ENCODE peak calls at places on chromosomes 13 and 19, in five cellular contexts. U, O, J, A and R are unnamed samples.

GRCh38 chr13:27381601-27382000 is 42.8 kb upstream of the GTF3A start:
- DNase-seq in U (no peak), A (no peak), J (peak), O (no peak), R (no peak)

GRCh38 chr13:53137777-53138176 is 109.2 kb downstream of the OLFM4 start:
- DNase-seq in O (peak), J (no peak), A (peak), U (no peak), R (no peak)

GRCh38 chr13:79990048-79990447 is 350.9 kb downstream of the SPRY2 start:
- DNase-seq in J (no peak), O (peak), A (no peak), U (no peak), R (no peak)

GRCh38 chr13:94758571-94758970 is 46.2 kb upstream of the SOX21 start:
- DNase-seq in O (no peak), J (no peak), U (no peak), A (no peak), R (no peak)

GRCh38 chr13:103883698-103884097 is 817.5 kb upstream of the SLC10A2 start:
- DNase-seq in A (peak), O (peak), J (no peak), U (no peak), R (no peak)

GRCh38 chr19:31448221-31448657 is 99.0 kb upstream of the TSHZ3 start:
- DNase-seq in U (peak), O (peak), J (no peak), A (peak), R (no peak)

GRCh38 chr19:5896365-5897076 is 7.1 kb downstream of the NDUFA11 start:
- DNase-seq in A (no peak), O (no peak), J (no peak), U (no peak), R (no peak)

GRCh38 chr13:50613356-50613831 is 230.1 kb downstream of the DLEU7 start:
- DNase-seq in O (peak), U (no peak), J (no peak), A (peak), R (no peak)

GRCh38 chr13:40064723-40065122 is 409.3 kb downstream of the COG6 start:
- DNase-seq in U (no peak), O (peak), A (peak), J (no peak), R (no peak)

GRCh38 chr13:48012668-48013067 is 11.6 kb upstream of the SUCLA2 start:
- DNase-seq in J (no peak), U (no peak), A (no peak), O (no peak), R (no peak)

GRCh38 chr13:82878536-82878935 is 1003.7 kb downstream of the SLITRK1 start:
- DNase-seq in O (peak), J (no peak), A (peak), U (no peak), R (no peak)

GRCh38 chr13:27770809-27771208 is 21.5 kb upstream of the GSX1 start:
- DNase-seq in J (no peak), O (peak), U (no peak), A (peak), R (no peak)

GRCh38 chr13:82011355-82011754 is 1670.4 kb upstream of the SPRY2 start:
- DNase-seq in J (no peak), O (no peak), A (no peak), U (no peak), R (no peak)

GRCh38 chr19:30064776-30065494 is 122.9 kb downstream of the URI1 start:
- DNase-seq in U (no peak), A (no peak), O (no peak), J (no peak), R (peak)

GRCh38 chr19:41705393-41706174 is 2.8 kb upstream of the CEACAM5 start:
- DNase-seq in A (peak), O (peak), U (no peak), J (peak), R (no peak)

GRCh38 chr19:18644144-18645034 is 7.6 kb downstream of the KLHL26 start:
- DNase-seq in U (no peak), A (no peak), J (no peak), O (peak), R (peak)

GRCh38 chr19:48342841-48343540 is 17.6 kb downstream of the EMP3 start:
- DNase-seq in A (peak), J (no peak), O (peak), U (no peak), R (no peak)

GRCh38 chr13:35964764-35965163 is 166.4 kb downstream of the DCLK1 start:
- DNase-seq in J (no peak), O (peak), A (peak), U (no peak), R (no peak)

GRCh38 chr19:11034449-11035213 is 54.6 kb upstream of the LDLR start:
- DNase-seq in A (no peak), J (no peak), U (no peak), O (no peak), R (no peak)

GRCh38 chr19:34172661-34173144 is 399 bp downstream of the LSM14A start:
- DNase-seq in U (no peak), O (no peak), J (peak), A (no peak), R (no peak)

GRCh38 chr19:39038098-39038497 is 5.7 kb upstream of the FBXO27 start:
- DNase-seq in A (peak), O (peak), J (peak), U (no peak), R (no peak)

GRCh38 chr19:58218899-58219298 is 9.8 kb upstream of the ZNF544 start:
- DNase-seq in J (no peak), O (peak), U (no peak), A (peak), R (no peak)
- TF ChIP-seq CTCF in J (no peak), O (peak), U (peak), A (peak), R (peak)

GRCh38 chr13:107322228-107322627 is 754.3 kb upstream of the ARGLU1 start:
- DNase-seq in A (no peak), U (no peak), O (no peak), J (no peak), R (no peak)
- TF ChIP-seq CTCF in A (no peak), U (no peak), O (no peak), J (no peak), R (no peak)

DNA sequence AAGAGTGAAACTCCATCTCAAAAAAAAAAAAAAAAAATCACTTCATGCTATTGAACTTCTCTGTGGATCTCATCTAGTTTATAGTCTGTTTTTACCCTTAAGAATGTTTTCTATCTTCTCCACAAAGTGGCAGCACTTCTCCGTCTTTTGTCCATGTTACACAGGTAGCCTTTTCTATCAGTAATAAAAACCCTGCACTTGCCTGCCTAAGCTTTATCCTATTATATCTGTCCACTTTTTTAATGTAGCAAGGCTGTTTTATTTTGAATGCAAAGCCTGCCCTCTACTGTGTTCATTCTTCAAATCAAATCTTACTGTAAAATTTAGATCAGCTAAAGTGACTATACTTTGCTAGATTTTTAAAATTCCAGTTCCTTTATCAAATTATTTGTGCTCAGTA is 124.0 kb downstream of the STOML3 start:
- DNase-seq in O (peak), U (no peak), A (peak), J (no peak), R (no peak)
- TF ChIP-seq CTCF in O (no peak), U (peak), A (no peak), J (no peak), R (no peak)

DNA sequence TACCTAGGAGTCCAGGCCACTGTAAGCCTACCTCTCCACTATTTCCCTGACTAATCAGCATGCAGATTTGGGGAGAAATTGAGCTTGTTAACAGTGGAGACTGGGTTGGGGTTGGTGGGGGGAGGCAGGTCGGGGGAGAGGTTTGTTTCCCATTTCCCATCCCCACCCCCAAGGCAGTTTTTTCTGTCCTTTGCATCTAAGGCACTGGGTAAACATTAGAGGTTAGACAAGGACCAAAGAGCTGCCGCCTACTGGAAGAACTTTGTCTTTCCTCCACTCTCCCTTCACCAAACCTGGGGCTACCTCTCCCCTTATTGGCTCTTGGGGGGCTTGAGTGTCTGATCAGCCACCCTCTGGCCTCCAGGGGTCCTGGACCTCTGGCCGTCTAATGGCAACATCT is 953 bp downstream of the KCNN4 start:
- DNase-seq in U (no peak), J (no peak), O (no peak), A (no peak), R (no peak)
- TF ChIP-seq CTCF in U (no peak), J (no peak), O (no peak), A (peak), R (peak)

GRCh38 chr13:30679483-30680330 is 55.6 kb upstream of the ALOX5AP start:
- DNase-seq in A (peak), U (no peak), O (peak), J (peak), R (no peak)
- TF ChIP-seq CTCF in A (peak), U (peak), O (peak), J (peak), R (peak)

GRCh38 chr19:4575267-4575793 is 15.8 kb upstream of the SEMA6B start:
- DNase-seq in U (peak), J (peak), A (peak), O (peak), R (peak)

GRCh38 chr19:4575978-4576933 is 16.8 kb upstream of the SEMA6B start:
- DNase-seq in A (peak), J (peak), U (peak), O (peak), R (no peak)

GRCh38 chr19:4578552-4579248 is 19.2 kb upstream of the SEMA6B start:
- DNase-seq in U (no peak), O (no peak), A (no peak), J (no peak), R (no peak)

GRCh38 chr19:4579389-4579788 is 19.9 kb upstream of the SEMA6B start:
- DNase-seq in J (no peak), A (no peak), U (no peak), O (no peak), R (no peak)

GRCh38 chr19:4577020-4577782 is 17.7 kb upstream of the SEMA6B start:
- DNase-seq in U (no peak), O (peak), J (no peak), A (peak), R (no peak)
- TF ChIP-seq CTCF in U (no peak), O (no peak), J (no peak), A (no peak), R (no peak)

GRCh38 chr13:97505022-97505421 is 71.1 kb downstream of the RAP2A start:
- DNase-seq in U (no peak), J (no peak), O (no peak), A (no peak), R (no peak)

GRCh38 chr13:97502192-97502591 is 68.2 kb downstream of the RAP2A start:
- DNase-seq in O (peak), A (peak), J (no peak), U (no peak), R (no peak)

GRCh38 chr13:97502691-97503090 is 68.7 kb downstream of the RAP2A start:
- DNase-seq in O (no peak), U (no peak), J (no peak), A (peak), R (no peak)

GRCh38 chr13:97506511-97506910 is 72.5 kb downstream of the RAP2A start:
- DNase-seq in A (peak), J (no peak), O (peak), U (no peak), R (no peak)
- TF ChIP-seq CTCF in A (peak), J (no peak), O (no peak), U (no peak), R (no peak)

GRCh38 chr13:87919956-87920355 is 248.8 kb downstream of the SLITRK5 start:
- DNase-seq in O (no peak), U (no peak), A (no peak), J (no peak), R (no peak)

GRCh38 chr13:87925006-87925405 is 253.8 kb downstream of the SLITRK5 start:
- DNase-seq in A (no peak), J (no peak), U (no peak), O (peak), R (no peak)

DNA sequence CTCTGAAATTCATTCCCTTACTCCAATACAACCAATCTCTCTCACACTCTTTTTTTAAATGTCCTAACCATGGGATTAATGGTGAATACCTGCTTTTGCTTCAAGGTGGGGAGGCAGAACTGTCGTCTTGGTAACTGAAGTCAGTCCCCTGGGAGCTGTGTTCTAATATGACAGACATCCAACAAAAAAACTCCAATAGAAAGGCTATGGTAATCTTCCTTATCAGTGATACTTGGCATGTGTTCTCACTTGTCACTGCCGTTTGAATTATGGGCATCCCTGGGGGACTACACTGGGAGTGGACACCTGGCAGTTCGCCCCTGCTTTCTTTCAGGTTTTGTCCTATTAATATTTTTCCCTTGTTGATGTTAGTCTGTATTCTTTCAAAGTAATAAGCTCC is 252.5 kb downstream of the SLITRK5 start:
- DNase-seq in O (no peak), U (no peak), A (no peak), J (no peak), R (no peak)
- TF ChIP-seq CTCF in O (no peak), U (no peak), A (no peak), J (no peak), R (no peak)

DNA sequence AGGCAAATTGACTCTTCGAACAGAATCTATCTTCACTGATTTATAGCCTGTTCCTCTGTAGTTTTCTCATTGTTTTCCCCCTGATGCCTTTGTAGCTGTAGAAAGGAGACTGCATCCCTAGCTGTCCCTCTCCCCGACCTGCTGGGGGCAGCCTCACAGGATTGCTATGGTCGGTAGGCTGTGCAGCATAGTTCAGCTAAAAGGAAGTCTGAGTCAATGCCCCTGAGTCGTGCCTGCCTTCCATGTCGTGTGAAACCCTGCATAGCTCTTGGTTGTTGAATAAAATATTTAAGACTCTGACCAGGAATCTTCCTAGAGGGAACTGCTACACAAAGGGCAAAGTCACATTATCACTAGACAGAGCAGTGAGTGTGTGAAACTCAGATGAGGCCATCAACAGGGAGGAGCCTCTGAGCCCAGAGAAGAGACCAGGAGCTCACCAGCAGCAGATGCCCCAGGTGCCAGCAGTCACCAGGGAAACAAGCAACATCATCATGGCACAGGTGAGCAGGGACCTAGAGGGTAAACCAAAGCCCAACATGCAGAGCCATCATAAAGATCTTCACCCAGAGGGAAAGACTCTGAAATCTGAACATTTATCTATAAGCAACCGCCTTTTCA is 108.4 kb upstream of the NBEA start:
- DNase-seq in O (no peak), U (no peak), A (no peak), J (no peak), R (no peak)
- TF ChIP-seq CTCF in O (no peak), U (no peak), A (no peak), J (no peak), R (no peak)